ENCODE peak calls at places on chromosome 11, in seven cellular contexts. K, V, R, A, L, H and W are unnamed samples.

GRCh38 chr11:1340111-1340510 is 30.7 kb upstream of the TOLLIP start:
- DNase-seq in K (no peak), V (no peak), R (no peak), A (no peak), L (no peak), H (no peak), W (no peak)

GRCh38 chr11:20024172-20024935 is 135.9 kb downstream of the DBX1 start:
- DNase-seq in K (no peak), V (no peak), R (no peak), A (no peak), L (no peak), H (no peak), W (no peak)

GRCh38 chr11:131977854-131978253 is 607.4 kb downstream of the NTM start:
- DNase-seq in K (peak; percentile 61), V (peak; percentile 74), R (no peak), A (peak; percentile 77), L (no peak), H (no peak), W (no peak)

GRCh38 chr11:123052884-123053721 is 8.8 kb downstream of the HSPA8 start:
- DNase-seq in K (no peak), V (no peak), R (no peak), A (no peak), L (no peak), H (no peak), W (no peak)

GRCh38 chr11:1566381-1567051 is 5.6 kb downstream of the DUSP8 start:
- DNase-seq in K (no peak), V (no peak), R (no peak), A (no peak), L (no peak), H (no peak), W (no peak)

GRCh38 chr11:61727401-61727811 is 25.0 kb upstream of the MYRF start:
- DNase-seq in K (no peak), V (no peak), R (no peak), A (no peak), L (no peak), H (no peak), W (no peak)

GRCh38 chr11:123249354-123249753 is 54.3 kb upstream of the CLMP start:
- DNase-seq in K (no peak), V (no peak), R (no peak), A (peak; percentile 28), L (no peak), H (no peak), W (no peak)

GRCh38 chr11:100719362-100719761 is 32.3 kb downstream of the ARHGAP42 start:
- DNase-seq in K (peak; percentile 71), V (no peak), R (peak; percentile 49), A (peak; percentile 42), L (no peak), H (peak; percentile 57), W (no peak)

GRCh38 chr11:60913793-60914619 is at the start of gene TMEM109:
- DNase-seq in K (peak; percentile 93), V (no peak), R (peak; percentile 87), A (peak; percentile 86), L (peak; percentile 94), H (peak; percentile 97), W (peak; percentile 94)

GRCh38 chr11:73974611-73975478 is 7.8 kb downstream of the UCP2 start:
- DNase-seq in K (no peak), V (no peak), R (no peak), A (no peak), L (no peak), H (no peak), W (peak; percentile 6)

GRCh38 chr11:73976451-73977151 is 6.0 kb downstream of the UCP2 start:
- DNase-seq in K (no peak), V (no peak), R (no peak), A (no peak), L (no peak), H (no peak), W (peak; percentile 23)

GRCh38 chr11:73972620-73973449 is 9.8 kb downstream of the UCP2 start:
- DNase-seq in K (no peak), V (no peak), R (no peak), A (no peak), L (no peak), H (no peak), W (no peak)

GRCh38 chr11:73977856-73978519 is 4.7 kb downstream of the UCP2 start:
- DNase-seq in K (no peak), V (no peak), R (no peak), A (no peak), L (no peak), H (no peak), W (no peak)

DNA sequence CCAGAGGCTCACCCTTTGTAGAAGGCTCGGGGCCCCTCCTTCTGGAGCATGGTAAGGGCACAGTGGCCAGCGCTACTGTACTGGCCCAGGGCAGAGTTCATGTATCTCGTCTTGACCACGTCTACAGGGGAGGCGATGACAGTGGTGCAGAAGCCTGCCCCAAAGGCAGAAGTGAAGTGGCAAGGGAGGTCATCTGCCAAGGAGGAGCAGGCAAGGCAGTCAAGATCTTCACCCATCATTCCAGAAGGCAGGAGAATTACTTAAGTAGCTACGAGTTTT is 7.2 kb downstream of the UCP2 start:
- DNase-seq in K (no peak), V (no peak), R (no peak), A (no peak), L (no peak), H (no peak), W (no peak)
- H3K4me1 ChIP-seq in K (peaks cover 11% of the 10 kb centered on the region), V (peaks cover 14% of the 10 kb centered on the region), R (peaks cover 15% of the 10 kb centered on the region), A (no peaks in the 10 kb centered on the region), L (peaks cover 4% of the 10 kb centered on the region), H (peaks cover 8% of the 10 kb centered on the region), W (peaks cover 5% of the 10 kb centered on the region)

GRCh38 chr11:9566561-9567063 is 6.9 kb upstream of the WEE1 start:
- DNase-seq in K (no peak), V (no peak), R (no peak), A (peak; percentile 88), L (no peak), H (no peak), W (no peak)
- H3K4me1 ChIP-seq in K (peaks cover 30% of the 10 kb centered on the region), V (peaks cover 71% of the 10 kb centered on the region), R (peaks cover 58% of the 10 kb centered on the region), A (peaks cover 8% of the 10 kb centered on the region), L (peaks cover 10% of the 10 kb centered on the region), H (peaks cover 27% of the 10 kb centered on the region), W (peaks cover 24% of the 10 kb centered on the region)

GRCh38 chr11:64746486-64746885 is 2.5 kb upstream of the RASGRP2 start:
- DNase-seq in K (no peak), V (no peak), R (no peak), A (no peak), L (no peak), H (no peak), W (no peak)

GRCh38 chr11:64745219-64745522 is 1.2 kb upstream of the RASGRP2 start:
- DNase-seq in K (peak; percentile 70), V (no peak), R (no peak), A (no peak), L (peak; percentile 81), H (no peak), W (peak; percentile 89)

GRCh38 chr11:64744544-64745218 is 739 bp upstream of the RASGRP2 start:
- DNase-seq in K (no peak), V (no peak), R (no peak), A (no peak), L (peak; percentile 86), H (peak; percentile 64), W (peak; percentile 65)

GRCh38 chr11:64743591-64744543 is at the start of gene RASGRP2:
- DNase-seq in K (peak; percentile 81), V (no peak), R (peak; percentile 76), A (no peak), L (peak; percentile 84), H (peak; percentile 58), W (peak; percentile 94)

DNA sequence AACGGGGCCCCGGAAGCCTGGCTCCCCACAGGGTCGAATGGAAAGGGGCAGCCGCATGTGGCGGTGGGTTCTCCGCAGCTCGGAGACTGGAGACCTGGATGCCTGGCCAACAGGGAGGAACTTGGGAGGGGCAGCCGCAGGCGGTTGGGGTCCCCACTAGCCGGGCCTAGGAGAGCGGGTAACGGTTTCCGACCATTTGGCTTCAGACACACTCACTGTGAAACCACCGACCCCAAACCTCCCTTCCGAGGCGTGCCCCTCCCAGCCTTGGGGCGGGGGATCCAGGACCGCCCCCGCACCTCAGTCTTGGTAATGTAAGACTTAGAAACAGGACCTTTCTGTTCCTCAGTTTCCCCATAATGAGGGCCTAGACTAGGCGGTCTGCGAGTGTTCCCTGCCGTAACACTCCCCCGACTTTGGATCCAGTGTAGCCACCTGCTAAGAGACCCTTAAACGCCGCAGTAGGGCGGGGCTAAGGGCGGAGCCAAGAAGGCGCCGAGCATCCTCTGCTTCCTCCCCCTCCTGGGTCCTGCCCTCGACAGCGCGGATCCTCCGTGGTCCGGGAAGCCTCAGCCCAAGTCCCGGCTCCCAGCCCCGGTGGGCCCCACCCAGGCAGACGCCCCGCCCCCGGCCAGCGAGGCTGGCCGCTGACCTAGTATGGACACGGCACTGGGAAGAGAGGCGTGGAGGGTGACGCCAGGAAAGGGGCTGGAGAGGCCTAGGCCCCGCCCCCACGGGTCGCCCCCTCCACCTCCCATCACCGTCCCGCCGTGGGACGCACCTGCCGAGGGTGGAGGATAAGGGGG is 1.8 kb upstream of the RASGRP2 start:
- DNase-seq in K (peak; percentile 90), V (no peak), R (peak; percentile 73), A (peak; percentile 22), L (peak; percentile 96), H (peak; percentile 85), W (peak; percentile 85)
- H3K4me1 ChIP-seq in K (peaks cover 14% of the 10 kb centered on the region), V (peaks cover 28% of the 10 kb centered on the region), R (peaks cover 28% of the 10 kb centered on the region), A (peaks cover 14% of the 10 kb centered on the region), L (peaks cover 16% of the 10 kb centered on the region), H (peaks cover 14% of the 10 kb centered on the region), W (peaks cover 44% of the 10 kb centered on the region)

DNA sequence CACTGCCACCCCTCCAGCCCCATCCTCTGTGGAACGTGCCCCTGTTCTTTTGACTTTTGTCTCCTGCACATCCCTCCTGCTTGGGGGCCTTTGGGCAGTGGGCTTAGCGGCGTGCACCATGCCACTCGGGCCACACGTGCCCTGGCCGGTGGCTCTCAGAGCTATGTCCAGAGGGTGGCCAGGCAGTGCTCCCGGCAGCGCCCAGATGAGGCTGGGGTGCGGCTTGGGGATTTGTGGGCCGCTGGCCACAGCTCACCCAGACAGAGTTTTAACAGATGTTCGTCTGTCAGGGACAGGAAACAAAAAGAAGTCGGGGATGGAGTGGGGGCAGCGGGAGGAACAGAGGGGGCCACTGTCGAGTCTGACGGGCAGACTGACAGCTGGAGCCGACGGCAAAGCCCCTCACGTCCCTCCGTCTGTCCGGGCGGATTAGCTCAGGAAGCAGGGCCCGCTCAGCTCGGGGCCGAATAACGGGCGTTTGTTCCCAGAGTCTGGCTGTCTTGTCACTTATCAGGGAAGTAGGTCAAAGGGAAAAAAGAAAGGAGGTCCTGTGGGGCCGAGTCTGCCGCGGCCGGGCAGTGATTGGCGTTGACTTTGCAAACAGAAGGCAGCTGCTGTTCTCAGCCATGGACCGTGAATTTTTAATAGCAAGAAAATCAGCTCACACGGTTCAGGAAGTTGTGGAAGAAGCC is 61.6 kb downstream of the LRP5 start:
- DNase-seq in K (no peak), V (no peak), R (no peak), A (peak; percentile 15), L (peak; percentile 83), H (peak; percentile 22), W (peak; percentile 70)
- H3K4me1 ChIP-seq in K (no peaks in the 10 kb centered on the region), V (no peaks in the 10 kb centered on the region), R (peaks cover 6% of the 10 kb centered on the region), A (peaks cover 16% of the 10 kb centered on the region), L (peaks cover 91% of the 10 kb centered on the region), H (peaks cover 8% of the 10 kb centered on the region), W (peaks cover 65% of the 10 kb centered on the region)

DNA sequence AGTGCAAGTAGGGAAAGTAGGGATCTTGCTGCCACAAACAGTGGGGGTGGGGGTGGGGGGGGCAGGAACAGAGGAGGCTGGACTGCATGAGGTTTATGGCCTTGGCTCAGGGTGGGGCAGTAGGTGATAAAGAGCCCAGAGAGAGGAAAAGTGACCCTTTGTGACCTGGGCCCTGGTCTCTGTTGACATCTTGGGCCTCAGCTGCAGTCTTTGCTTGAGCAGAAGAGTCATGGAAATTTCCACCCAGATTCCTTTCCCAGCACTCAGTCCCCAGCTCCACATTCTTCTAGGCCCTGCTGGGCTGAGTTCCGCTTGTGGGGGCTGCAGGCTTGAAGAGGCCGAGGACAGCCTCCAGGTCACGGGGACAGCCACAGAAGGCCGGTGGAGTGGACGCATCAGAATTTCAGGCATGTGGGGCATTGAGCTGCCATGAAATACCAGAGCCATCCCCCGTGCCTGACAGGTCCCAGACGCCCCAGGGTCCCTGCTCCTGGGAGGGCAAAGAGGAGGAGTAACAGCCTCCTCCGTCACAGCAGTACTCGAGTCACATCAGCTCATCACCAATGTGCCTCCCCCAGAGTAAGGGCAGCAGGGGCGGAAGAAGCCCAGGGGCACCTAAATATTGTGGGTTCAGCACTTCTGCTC is 9.7 kb upstream of the MALAT1 start:
- DNase-seq in K (peak; percentile 91), V (no peak), R (peak; percentile 84), A (peak; percentile 90), L (no peak), H (peak; percentile 77), W (peak; percentile 81)
- H3K4me1 ChIP-seq in K (peaks cover 85% of the 10 kb centered on the region), V (peaks cover 91% of the 10 kb centered on the region), R (peaks cover 95% of the 10 kb centered on the region), A (peaks cover 57% of the 10 kb centered on the region), L (peaks cover 82% of the 10 kb centered on the region), H (peaks cover 87% of the 10 kb centered on the region), W (peaks cover 83% of the 10 kb centered on the region)